ENCODE peak calls at places on chromosome 18, in four cellular contexts. One of them, this sample, is unnamed.

GRCh38 chr18:63604791-63605567 is 17.8 kb downstream of the SERPINB13 start:
- DNase-seq in NCI-H1092 treated with DMSO at 0.1 percent for 48 hours: peak
- DNase-seq in stimulated activated CD4-positive, alpha-beta T cell treated with anti-CD3 and anti-CD28 coated beads, Interleukin-2, amount 100 ng/mL, for 48 hours: no peak
- DNase-seq in NCI-H1417: peak
- DNase-seq in this sample: no peak

GRCh38 chr18:33210575-33211189 is 229.8 kb downstream of the CCDC178 start:
- DNase-seq in NCI-H1092 treated with DMSO at 0.1 percent for 48 hours: peak
- DNase-seq in stimulated activated CD4-positive, alpha-beta T cell treated with anti-CD3 and anti-CD28 coated beads, Interleukin-2, amount 100 ng/mL, for 48 hours: no peak
- DNase-seq in NCI-H1417: peak
- DNase-seq in this sample: no peak

GRCh38 chr18:23924813-23925212 is 89.7 kb upstream of the TTC39C start:
- DNase-seq in NCI-H1092 treated with DMSO at 0.1 percent for 48 hours: no peak
- DNase-seq in stimulated activated CD4-positive, alpha-beta T cell treated with anti-CD3 and anti-CD28 coated beads, Interleukin-2, amount 100 ng/mL, for 48 hours: no peak
- DNase-seq in NCI-H1417: no peak
- DNase-seq in this sample: no peak

GRCh38 chr18:77162580-77162979 is 30.0 kb upstream of the MBP start:
- DNase-seq in NCI-H1092 treated with DMSO at 0.1 percent for 48 hours: no peak
- DNase-seq in stimulated activated CD4-positive, alpha-beta T cell treated with anti-CD3 and anti-CD28 coated beads, Interleukin-2, amount 100 ng/mL, for 48 hours: no peak
- DNase-seq in NCI-H1417: no peak
- DNase-seq in this sample: no peak

GRCh38 chr18:51666717-51667320 is 469.3 kb upstream of the MEX3C start:
- DNase-seq in NCI-H1092 treated with DMSO at 0.1 percent for 48 hours: peak
- DNase-seq in stimulated activated CD4-positive, alpha-beta T cell treated with anti-CD3 and anti-CD28 coated beads, Interleukin-2, amount 100 ng/mL, for 48 hours: no peak
- DNase-seq in NCI-H1417: peak
- DNase-seq in this sample: no peak

GRCh38 chr18:35231052-35231451 is 9.8 kb upstream of the ZNF397 start:
- DNase-seq in NCI-H1092 treated with DMSO at 0.1 percent for 48 hours: peak
- DNase-seq in stimulated activated CD4-positive, alpha-beta T cell treated with anti-CD3 and anti-CD28 coated beads, Interleukin-2, amount 100 ng/mL, for 48 hours: peak
- DNase-seq in NCI-H1417: peak
- DNase-seq in this sample: peak

GRCh38 chr18:59742325-59743111 is 45.3 kb upstream of the CCBE1 start:
- DNase-seq in NCI-H1092 treated with DMSO at 0.1 percent for 48 hours: no peak
- DNase-seq in stimulated activated CD4-positive, alpha-beta T cell treated with anti-CD3 and anti-CD28 coated beads, Interleukin-2, amount 100 ng/mL, for 48 hours: no peak
- DNase-seq in NCI-H1417: peak
- DNase-seq in this sample: no peak

GRCh38 chr18:2139676-2140075 is 431.6 kb downstream of the METTL4 start:
- DNase-seq in NCI-H1092 treated with DMSO at 0.1 percent for 48 hours: no peak
- DNase-seq in stimulated activated CD4-positive, alpha-beta T cell treated with anti-CD3 and anti-CD28 coated beads, Interleukin-2, amount 100 ng/mL, for 48 hours: no peak
- DNase-seq in NCI-H1417: no peak
- DNase-seq in this sample: no peak

GRCh38 chr18:79396431-79397287 is 929 bp downstream of the NFATC1 start:
- DNase-seq in NCI-H1092 treated with DMSO at 0.1 percent for 48 hours: no peak
- DNase-seq in stimulated activated CD4-positive, alpha-beta T cell treated with anti-CD3 and anti-CD28 coated beads, Interleukin-2, amount 100 ng/mL, for 48 hours: no peak
- DNase-seq in NCI-H1417: no peak
- DNase-seq in this sample: peak

GRCh38 chr18:57352761-57353136 is 392 bp downstream of the ST8SIA3 start:
- DNase-seq in NCI-H1092 treated with DMSO at 0.1 percent for 48 hours: peak
- DNase-seq in stimulated activated CD4-positive, alpha-beta T cell treated with anti-CD3 and anti-CD28 coated beads, Interleukin-2, amount 100 ng/mL, for 48 hours: no peak
- DNase-seq in NCI-H1417: peak
- DNase-seq in this sample: peak